ENCODE peak calls at places on chromosomes 12 and 14, in eight cellular contexts. One of them, this sample, is unnamed.
A peak's percentile ranks its signal among the peaks of the same experiment; 100 is the strongest.

GRCh38 chr12:105253882-105254513 is 18.0 kb upstream of the APPL2 start:
- DNase-seq in activated gamma-delta T cell treated with Interleukin-2 at 50 U/mL for 16 hours: no peak
- DNase-seq in left lung: no peak
- DNase-seq in GM12878: no peak
- DNase-seq in NCI-H446 treated with DMSO at 0.1 percent for 48 hours: no peak
- DNase-seq in GF-D8: no peak
- DNase-seq in HCT116: no peak
- DNase-seq in fibroblast of lung: peak; percentile 61
- DNase-seq in this sample: no peak

GRCh38 chr12:15276088-15276698 is 46.1 kb upstream of the PTPRO start:
- DNase-seq in NCI-H446 treated with DMSO at 0.1 percent for 48 hours: no peak
- DNase-seq in left lung: no peak
- DNase-seq in GF-D8: no peak
- DNase-seq in GM12878: no peak
- DNase-seq in fibroblast of lung: peak; percentile 70
- DNase-seq in activated gamma-delta T cell treated with Interleukin-2 at 50 U/mL for 16 hours: no peak
- DNase-seq in HCT116: peak; percentile 16
- DNase-seq in this sample: no peak

GRCh38 chr12:58750484-58750883 is 169.8 kb downstream of the LRIG3 start:
- DNase-seq in NCI-H446 treated with DMSO at 0.1 percent for 48 hours: peak; percentile 70
- DNase-seq in GM12878: no peak
- DNase-seq in left lung: no peak
- DNase-seq in HCT116: no peak
- DNase-seq in fibroblast of lung: peak; percentile 98
- DNase-seq in GF-D8: no peak
- DNase-seq in activated gamma-delta T cell treated with Interleukin-2 at 50 U/mL for 16 hours: no peak
- DNase-seq in this sample: no peak

GRCh38 chr14:49363926-49364751 is 222.0 kb downstream of the RPS29 start:
- DNase-seq in GF-D8: no peak
- DNase-seq in fibroblast of lung: no peak
- DNase-seq in HCT116: no peak
- DNase-seq in left lung: no peak
- DNase-seq in activated gamma-delta T cell treated with Interleukin-2 at 50 U/mL for 16 hours: no peak
- DNase-seq in NCI-H446 treated with DMSO at 0.1 percent for 48 hours: no peak
- DNase-seq in GM12878: no peak
- DNase-seq in this sample: no peak

GRCh38 chr14:100739306-100739705 is 12.6 kb downstream of the DLK1 start:
- DNase-seq in activated gamma-delta T cell treated with Interleukin-2 at 50 U/mL for 16 hours: no peak
- DNase-seq in left lung: no peak
- DNase-seq in NCI-H446 treated with DMSO at 0.1 percent for 48 hours: no peak
- DNase-seq in HCT116: no peak
- DNase-seq in fibroblast of lung: no peak
- DNase-seq in GF-D8: no peak
- DNase-seq in GM12878: no peak
- DNase-seq in this sample: no peak

GRCh38 chr14:24721772-24722171 is 87.8 kb upstream of the GZMB start:
- DNase-seq in GF-D8: no peak
- DNase-seq in fibroblast of lung: no peak
- DNase-seq in GM12878: no peak
- DNase-seq in left lung: no peak
- DNase-seq in NCI-H446 treated with DMSO at 0.1 percent for 48 hours: no peak
- DNase-seq in activated gamma-delta T cell treated with Interleukin-2 at 50 U/mL for 16 hours: no peak
- DNase-seq in HCT116: no peak
- DNase-seq in this sample: no peak

GRCh38 chr14:106843951-106844483 is 1317.6 kb downstream of the TMEM121 start:
- DNase-seq in GF-D8: peak; percentile 61
- DNase-seq in NCI-H446 treated with DMSO at 0.1 percent for 48 hours: no peak
- DNase-seq in left lung: peak; percentile 55
- DNase-seq in HCT116: no peak
- DNase-seq in GM12878: no peak
- DNase-seq in fibroblast of lung: no peak
- DNase-seq in activated gamma-delta T cell treated with Interleukin-2 at 50 U/mL for 16 hours: peak; percentile 18
- DNase-seq in this sample: peak; percentile 84

GRCh38 chr14:99753225-99754140 is 39.7 kb upstream of the EML1 start:
- DNase-seq in left lung: no peak
- DNase-seq in HCT116: no peak
- DNase-seq in GF-D8: no peak
- DNase-seq in fibroblast of lung: no peak
- DNase-seq in activated gamma-delta T cell treated with Interleukin-2 at 50 U/mL for 16 hours: no peak
- DNase-seq in GM12878: no peak
- DNase-seq in NCI-H446 treated with DMSO at 0.1 percent for 48 hours: no peak
- DNase-seq in this sample: no peak

GRCh38 chr14:100529561-100530031 is 57.6 kb downstream of the BEGAIN start:
- DNase-seq in fibroblast of lung: no peak
- DNase-seq in left lung: peak; percentile 75
- DNase-seq in NCI-H446 treated with DMSO at 0.1 percent for 48 hours: no peak
- DNase-seq in activated gamma-delta T cell treated with Interleukin-2 at 50 U/mL for 16 hours: no peak
- DNase-seq in GM12878: no peak
- DNase-seq in GF-D8: no peak
- DNase-seq in HCT116: no peak
- DNase-seq in this sample: no peak

GRCh38 chr12:10718279-10718821 is 4.8 kb downstream of the YBX3 start:
- DNase-seq in left lung: no peak
- DNase-seq in activated gamma-delta T cell treated with Interleukin-2 at 50 U/mL for 16 hours: no peak
- DNase-seq in HCT116: no peak
- DNase-seq in GM12878: no peak
- DNase-seq in NCI-H446 treated with DMSO at 0.1 percent for 48 hours: no peak
- DNase-seq in GF-D8: no peak
- DNase-seq in fibroblast of lung: peak; percentile 95
- DNase-seq in this sample: no peak

GRCh38 chr12:126488786-126489185 is 1423.6 kb downstream of the AACS start:
- DNase-seq in fibroblast of lung: no peak
- DNase-seq in activated gamma-delta T cell treated with Interleukin-2 at 50 U/mL for 16 hours: no peak
- DNase-seq in left lung: no peak
- DNase-seq in GM12878: no peak
- DNase-seq in NCI-H446 treated with DMSO at 0.1 percent for 48 hours: no peak
- DNase-seq in HCT116: no peak
- DNase-seq in GF-D8: no peak
- DNase-seq in this sample: no peak

GRCh38 chr12:57528831-57529555 is 6.4 kb downstream of the MBD6 start:
- DNase-seq in fibroblast of lung: no peak
- DNase-seq in GM12878: no peak
- DNase-seq in NCI-H446 treated with DMSO at 0.1 percent for 48 hours: no peak
- DNase-seq in HCT116: no peak
- DNase-seq in activated gamma-delta T cell treated with Interleukin-2 at 50 U/mL for 16 hours: no peak
- DNase-seq in GF-D8: no peak
- DNase-seq in left lung: no peak
- DNase-seq in this sample: no peak

GRCh38 chr12:113092478-113093408 is 36.2 kb downstream of the DTX1 start:
- DNase-seq in activated gamma-delta T cell treated with Interleukin-2 at 50 U/mL for 16 hours: no peak
- DNase-seq in NCI-H446 treated with DMSO at 0.1 percent for 48 hours: no peak
- DNase-seq in GM12878: no peak
- DNase-seq in HCT116: no peak
- DNase-seq in left lung: peak; percentile 84
- DNase-seq in fibroblast of lung: no peak
- DNase-seq in GF-D8: no peak
- DNase-seq in this sample: no peak

GRCh38 chr12:131616316-131617098 is 94.4 kb upstream of the SFSWAP start:
- DNase-seq in HCT116: no peak
- DNase-seq in NCI-H446 treated with DMSO at 0.1 percent for 48 hours: no peak
- DNase-seq in left lung: no peak
- DNase-seq in GM12878: no peak
- DNase-seq in fibroblast of lung: no peak
- DNase-seq in GF-D8: no peak
- DNase-seq in activated gamma-delta T cell treated with Interleukin-2 at 50 U/mL for 16 hours: no peak
- DNase-seq in this sample: no peak

GRCh38 chr12:89225401-89225800 is 126.9 kb downstream of the DUSP6 start:
- DNase-seq in NCI-H446 treated with DMSO at 0.1 percent for 48 hours: no peak
- DNase-seq in left lung: no peak
- DNase-seq in activated gamma-delta T cell treated with Interleukin-2 at 50 U/mL for 16 hours: peak; percentile 57
- DNase-seq in HCT116: peak; percentile 81
- DNase-seq in fibroblast of lung: peak; percentile 22
- DNase-seq in GF-D8: no peak
- DNase-seq in GM12878: no peak
- DNase-seq in this sample: no peak

GRCh38 chr12:75722714-75723200 is 211.3 kb upstream of the KRR1 start:
- DNase-seq in GM12878: peak; percentile 28
- DNase-seq in left lung: no peak
- DNase-seq in HCT116: peak; percentile 77
- DNase-seq in GF-D8: peak; percentile 36
- DNase-seq in activated gamma-delta T cell treated with Interleukin-2 at 50 U/mL for 16 hours: peak; percentile 41
- DNase-seq in fibroblast of lung: peak; percentile 96
- DNase-seq in NCI-H446 treated with DMSO at 0.1 percent for 48 hours: peak; percentile 92
- DNase-seq in this sample: peak; percentile 49

GRCh38 chr12:6370994-6371754 is 4.2 kb downstream of the SCNN1A start:
- DNase-seq in GM12878: peak; percentile 34
- DNase-seq in activated gamma-delta T cell treated with Interleukin-2 at 50 U/mL for 16 hours: no peak
- DNase-seq in GF-D8: no peak
- DNase-seq in fibroblast of lung: peak; percentile 48
- DNase-seq in NCI-H446 treated with DMSO at 0.1 percent for 48 hours: no peak
- DNase-seq in left lung: no peak
- DNase-seq in HCT116: peak; percentile 95
- DNase-seq in this sample: no peak

GRCh38 chr14:88559852-88560251 is 3.0 kb upstream of the ZC3H14 start:
- DNase-seq in GF-D8: no peak
- DNase-seq in left lung: no peak
- DNase-seq in HCT116: no peak
- DNase-seq in GM12878: no peak
- DNase-seq in fibroblast of lung: peak; percentile 74
- DNase-seq in NCI-H446 treated with DMSO at 0.1 percent for 48 hours: peak; percentile 22
- DNase-seq in activated gamma-delta T cell treated with Interleukin-2 at 50 U/mL for 16 hours: no peak
- DNase-seq in this sample: no peak